ENCODE peak calls at places on chromosomes 4 and X, in seven cellular contexts. J, B, H, G, P, W and C are unnamed samples.

GRCh38 chr4:186725422-186726149 is 1.9 kb upstream of the FAT1 start:
- DNase-seq in J (no peak), B (peak; percentile 85), H (peak; percentile 93), G (peak; percentile 90), P (no peak), W (peak; percentile 72), C (no peak)

GRCh38 chrX:108270280-108270679 is 167.9 kb downstream of the COL4A6 start:
- DNase-seq in J (no peak), B (no peak), H (peak; percentile 11), G (no peak), P (no peak), W (no peak), C (no peak)

GRCh38 chr4:176313596-176314341 is 6.0 kb upstream of the SPCS3 start:
- DNase-seq in J (no peak), B (no peak), H (no peak), G (no peak), P (no peak), W (peak; percentile 5), C (no peak)

GRCh38 chr4:81466841-81467671 is 4.7 kb downstream of the RASGEF1B start:
- DNase-seq in J (peak; percentile 17), B (no peak), H (peak; percentile 83), G (peak; percentile 83), P (peak; percentile 53), W (peak; percentile 62), C (no peak)

GRCh38 chrX:104343408-104344129 is 88.8 kb upstream of the ESX1 start:
- DNase-seq in J (no peak), B (no peak), H (peak; percentile 90), G (peak; percentile 85), P (no peak), W (peak; percentile 89), C (no peak)

GRCh38 chr4:131635191-131635590 is 1513.9 kb upstream of the PCDH10 start:
- DNase-seq in J (no peak), B (no peak), H (no peak), G (no peak), P (no peak), W (no peak), C (no peak)

GRCh38 chrX:45274576-45274975 is 73.9 kb upstream of the DIPK2B start:
- DNase-seq in J (no peak), B (no peak), H (peak; percentile 27), G (peak; percentile 19), P (no peak), W (no peak), C (no peak)

GRCh38 chr4:1330761-1331590 is 16.0 kb upstream of the UVSSA start:
- DNase-seq in J (peak; percentile 71), B (peak; percentile 19), H (no peak), G (no peak), P (no peak), W (no peak), C (no peak)

GRCh38 chr4:147103403-147103946 is 157.8 kb upstream of the TTC29 start:
- DNase-seq in J (no peak), B (no peak), H (peak; percentile 97), G (peak; percentile 96), P (no peak), W (peak; percentile 96), C (no peak)

GRCh38 chr4:144565558-144566195 is 80.3 kb upstream of the HHIP start:
- DNase-seq in J (no peak), B (no peak), H (peak; percentile 56), G (peak; percentile 75), P (no peak), W (peak; percentile 11), C (no peak)

GRCh38 chr4:165709526-165709925 is 163.5 kb upstream of the TLL1 start:
- DNase-seq in J (no peak), B (no peak), H (peak; percentile 8), G (peak; percentile 28), P (no peak), W (no peak), C (no peak)

GRCh38 chrX:22803353-22803752 is 196.4 kb upstream of the DDX53 start:
- DNase-seq in J (no peak), B (no peak), H (no peak), G (no peak), P (no peak), W (no peak), C (no peak)

GRCh38 chr4:95701500-95701899 is 138.4 kb upstream of the PDHA2 start:
- DNase-seq in J (no peak), B (no peak), H (peak; percentile 59), G (peak; percentile 96), P (no peak), W (no peak), C (no peak)

GRCh38 chr4:133403913-133404312 is 254.8 kb downstream of the PCDH10 start:
- DNase-seq in J (no peak), B (no peak), H (no peak), G (no peak), P (no peak), W (no peak), C (no peak)

GRCh38 chr4:53653484-53654053 is 62.3 kb upstream of the LNX1 start:
- DNase-seq in J (no peak), B (peak; percentile 50), H (peak; percentile 32), G (peak; percentile 29), P (no peak), W (peak; percentile 30), C (no peak)

GRCh38 chrX:20620301-20620700 is 353.6 kb upstream of the RPS6KA3 start:
- DNase-seq in J (no peak), B (no peak), H (no peak), G (peak; percentile 4), P (no peak), W (no peak), C (no peak)

GRCh38 chr4:76601791-76602190 is 166.8 kb downstream of the SHROOM3 start:
- DNase-seq in J (no peak), B (no peak), H (peak; percentile 86), G (peak; percentile 83), P (no peak), W (no peak), C (no peak)

GRCh38 chr4:76606662-76607265 is 171.7 kb downstream of the SHROOM3 start:
- DNase-seq in J (no peak), B (no peak), H (peak; percentile 66), G (no peak), P (no peak), W (no peak), C (no peak)

GRCh38 chr4:76607266-76607799 is 172.3 kb downstream of the SHROOM3 start:
- DNase-seq in J (no peak), B (no peak), H (no peak), G (peak; percentile 48), P (peak; percentile 51), W (peak; percentile 88), C (no peak)

GRCh38 chr4:76607846-76608245 is 172.8 kb downstream of the SHROOM3 start:
- DNase-seq in J (no peak), B (no peak), H (no peak), G (no peak), P (no peak), W (no peak), C (no peak)

GRCh38 chr4:76605099-76605563 is 170.1 kb downstream of the SHROOM3 start:
- DNase-seq in J (no peak), B (no peak), H (no peak), G (no peak), P (no peak), W (peak; percentile 53), C (no peak)
- TF ChIP-seq CTCF in J (no peak), B (no peak), H (no peak), G (no peak), P (no peak), W (no peak), C (no peak)

GRCh38 chrX:26653050-26653449 is 437.1 kb downstream of the MAGEB5 start:
- DNase-seq in J (no peak), B (no peak), H (no peak), G (no peak), P (no peak), W (no peak), C (no peak)

GRCh38 chrX:26651755-26652154 is 435.8 kb downstream of the MAGEB5 start:
- DNase-seq in J (no peak), B (no peak), H (peak; percentile 6), G (no peak), P (no peak), W (no peak), C (no peak)

DNA sequence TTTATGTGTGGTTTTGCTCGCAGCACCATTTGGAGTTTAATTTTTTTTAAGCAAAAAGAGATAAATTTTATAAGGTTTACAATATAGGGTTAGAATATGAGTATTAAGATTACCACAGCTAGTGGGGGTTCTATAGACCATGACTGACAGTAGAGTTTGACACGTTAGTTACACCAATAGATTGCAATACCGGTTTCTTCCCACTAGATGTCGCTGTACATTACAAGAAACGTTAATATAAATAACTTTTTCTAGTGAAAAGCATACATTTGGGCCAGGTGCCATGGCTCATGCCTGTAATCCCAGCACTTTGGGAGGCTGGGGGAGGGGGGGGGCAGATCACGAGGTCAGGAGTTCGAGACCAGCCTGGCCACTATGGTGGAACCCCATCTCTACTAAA is 433.6 kb downstream of the MAGEB5 start:
- DNase-seq in J (no peak), B (no peak), H (peak; percentile 41), G (peak; percentile 27), P (peak; percentile 15), W (no peak), C (no peak)
- TF ChIP-seq CTCF in J (no peak), B (peak; percentile 59), H (peak; percentile 36), G (peak; percentile 45), P (peak; percentile 33), W (peak; percentile 72), C (no peak)

GRCh38 chrX:12411831-12412230 is 273.6 kb downstream of the FRMPD4 start:
- DNase-seq in J (no peak), B (no peak), H (no peak), G (peak; percentile 32), P (no peak), W (peak; percentile 6), C (no peak)
- TF ChIP-seq CTCF in J (no peak), B (no peak), H (no peak), G (no peak), P (no peak), W (no peak), C (no peak)

DNA sequence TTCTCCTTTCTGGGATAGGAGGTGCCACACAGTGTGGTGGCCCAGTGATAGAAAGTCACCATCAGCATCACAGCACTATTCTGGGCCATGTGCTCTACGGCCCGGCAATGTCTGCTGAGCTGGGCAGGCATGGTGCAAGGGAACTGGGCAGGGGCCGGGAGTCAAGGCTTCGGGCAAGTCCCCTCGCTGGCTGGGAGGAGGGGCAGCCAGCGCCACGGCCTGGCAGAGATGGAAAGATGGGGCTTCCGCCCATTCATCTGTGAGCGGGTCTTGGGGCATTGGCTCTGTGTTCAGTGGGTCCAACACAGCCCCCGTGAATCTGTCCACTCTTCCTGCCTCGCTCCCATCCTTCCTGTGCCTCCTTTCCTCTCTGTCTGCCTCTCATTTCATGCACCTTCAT is 7.1 kb upstream of the ATP2B3 start:
- DNase-seq in J (no peak), B (no peak), H (no peak), G (no peak), P (no peak), W (no peak), C (no peak)
- TF ChIP-seq CTCF in J (no peak), B (no peak), H (no peak), G (no peak), P (no peak), W (no peak), C (no peak)

GRCh38 chr4:62940229-62940628 is 1469.0 kb downstream of the TECRL start:
- DNase-seq in J (no peak), B (no peak), H (no peak), G (no peak), P (no peak), W (no peak), C (no peak)
- TF ChIP-seq CTCF in J (no peak), B (no peak), H (no peak), G (no peak), P (no peak), W (no peak), C (no peak)

GRCh38 chr4:149264093-149264733 is 551.4 kb downstream of the IQCM start:
- DNase-seq in J (no peak), B (peak; percentile 14), H (peak; percentile 83), G (peak; percentile 73), P (no peak), W (peak; percentile 39), C (no peak)
- TF ChIP-seq CTCF in J (peak; percentile 41), B (peak; percentile 80), H (peak; percentile 83), G (peak; percentile 76), P (peak; percentile 54), W (peak; percentile 88), C (no peak)